ENCODE peak calls at places on chromosomes 13 and 19, in nine cellular contexts. J, L, E, D, G, Z, K, A and B are unnamed samples.

GRCh38 chr13:111402441-111402840 is 82.0 kb downstream of the TEX29 start:
- DNase-seq in J (no peak), L (no peak), E (no peak), D (no peak), G (no peak), Z (no peak), K (no peak), A (no peak), B (no peak)

GRCh38 chr13:71515639-71516038 is 351.4 kb downstream of the DACH1 start:
- DNase-seq in J (no peak), L (no peak), E (no peak), D (no peak), G (no peak), Z (no peak), K (no peak), A (no peak), B (no peak)

GRCh38 chr13:36910545-36910944 is 9.5 kb downstream of the SMAD9 start:
- DNase-seq in J (no peak), L (peak), E (no peak), D (no peak), G (no peak), Z (no peak), K (no peak), A (no peak), B (no peak)

GRCh38 chr19:16139752-16140151 is 3.7 kb upstream of the HSH2D start:
- DNase-seq in J (no peak), L (no peak), E (no peak), D (no peak), G (peak), Z (no peak), K (peak), A (no peak), B (no peak)

GRCh38 chr13:84651288-84651687 is 769.0 kb upstream of the SLITRK1 start:
- DNase-seq in J (no peak), L (peak), E (peak), D (no peak), G (no peak), Z (no peak), K (no peak), A (no peak), B (no peak)

GRCh38 chr19:35090160-35090794 is 25.3 kb upstream of the FXYD3 start:
- DNase-seq in J (peak), L (peak), E (peak), D (no peak), G (peak), Z (peak), K (no peak), A (peak), B (peak)

GRCh38 chr13:37501187-37501586 is 97.4 kb downstream of the POSTN start:
- DNase-seq in J (no peak), L (no peak), E (no peak), D (no peak), G (no peak), Z (no peak), K (no peak), A (no peak), B (no peak)

GRCh38 chr19:46299695-46300094 is 2.9 kb downstream of the HIF3A start:
- DNase-seq in J (no peak), L (peak), E (peak), D (no peak), G (no peak), Z (no peak), K (no peak), A (no peak), B (no peak)

GRCh38 chr13:45219123-45219891 is 18.5 kb upstream of the KCTD4 start:
- DNase-seq in J (no peak), L (no peak), E (no peak), D (no peak), G (no peak), Z (no peak), K (no peak), A (no peak), B (no peak)